ENCODE peak calls at places on chromosomes 3 and 15, in seven cellular contexts. One of them, this sample, is unnamed.

GRCh38 chr3:172512363-172512762 is 10.9 kb downstream of the TNFSF10 start:
- DNase-seq in transverse colon: peak; percentile 67
- DNase-seq in stomach: peak; percentile 45
- DNase-seq in SK-N-SH: no peak
- DNase-seq in A549: no peak
- DNase-seq in tibial nerve: peak; percentile 40
- DNase-seq in suprapubic skin: no peak
- DNase-seq in this sample: no peak

GRCh38 chr3:187769771-187770170 is 24.5 kb upstream of the BCL6 start:
- DNase-seq in transverse colon: no peak
- DNase-seq in stomach: no peak
- DNase-seq in SK-N-SH: no peak
- DNase-seq in A549: no peak
- DNase-seq in tibial nerve: no peak
- DNase-seq in suprapubic skin: no peak
- DNase-seq in this sample: no peak

GRCh38 chr3:122307987-122308386 is 17.1 kb upstream of the CSTA start:
- DNase-seq in transverse colon: no peak
- DNase-seq in stomach: no peak
- DNase-seq in SK-N-SH: no peak
- DNase-seq in A549: no peak
- DNase-seq in tibial nerve: no peak
- DNase-seq in suprapubic skin: no peak
- DNase-seq in this sample: no peak

GRCh38 chr15:55289011-55289572 is 521 bp downstream of the RAB27A start:
- DNase-seq in transverse colon: peak; percentile 31
- DNase-seq in stomach: peak; percentile 47
- DNase-seq in SK-N-SH: no peak
- DNase-seq in A549: peak; percentile 35
- DNase-seq in tibial nerve: peak; percentile 26
- DNase-seq in suprapubic skin: peak; percentile 67
- DNase-seq in this sample: no peak

GRCh38 chr15:85854345-85855097 is 59.8 kb upstream of the KLHL25 start:
- DNase-seq in transverse colon: peak; percentile 24
- DNase-seq in stomach: no peak
- DNase-seq in SK-N-SH: peak; percentile 78
- DNase-seq in A549: peak; percentile 88
- DNase-seq in tibial nerve: peak; percentile 36
- DNase-seq in suprapubic skin: peak; percentile 56
- DNase-seq in this sample: no peak

GRCh38 chr3:108099679-108100428 is 9.0 kb upstream of the CD47 start:
- DNase-seq in transverse colon: no peak
- DNase-seq in stomach: no peak
- DNase-seq in SK-N-SH: no peak
- DNase-seq in A549: no peak
- DNase-seq in tibial nerve: no peak
- DNase-seq in suprapubic skin: no peak
- DNase-seq in this sample: no peak

GRCh38 chr15:32124726-32125125 is 94.4 kb downstream of the CHRNA7 start:
- DNase-seq in transverse colon: no peak
- DNase-seq in stomach: no peak
- DNase-seq in SK-N-SH: no peak
- DNase-seq in A549: no peak
- DNase-seq in tibial nerve: no peak
- DNase-seq in suprapubic skin: no peak
- DNase-seq in this sample: peak; percentile 68

GRCh38 chr3:36763111-36763849 is 1.1 kb downstream of the DCLK3 start:
- DNase-seq in transverse colon: no peak
- DNase-seq in stomach: no peak
- DNase-seq in SK-N-SH: no peak
- DNase-seq in A549: no peak
- DNase-seq in tibial nerve: no peak
- DNase-seq in suprapubic skin: no peak
- DNase-seq in this sample: no peak

GRCh38 chr3:16513141-16514020 is at the start of gene RFTN1:
- DNase-seq in transverse colon: peak; percentile 36
- DNase-seq in stomach: peak; percentile 31
- DNase-seq in SK-N-SH: peak; percentile 73
- DNase-seq in A549: no peak
- DNase-seq in tibial nerve: peak; percentile 43
- DNase-seq in suprapubic skin: peak; percentile 73
- DNase-seq in this sample: no peak

DNA sequence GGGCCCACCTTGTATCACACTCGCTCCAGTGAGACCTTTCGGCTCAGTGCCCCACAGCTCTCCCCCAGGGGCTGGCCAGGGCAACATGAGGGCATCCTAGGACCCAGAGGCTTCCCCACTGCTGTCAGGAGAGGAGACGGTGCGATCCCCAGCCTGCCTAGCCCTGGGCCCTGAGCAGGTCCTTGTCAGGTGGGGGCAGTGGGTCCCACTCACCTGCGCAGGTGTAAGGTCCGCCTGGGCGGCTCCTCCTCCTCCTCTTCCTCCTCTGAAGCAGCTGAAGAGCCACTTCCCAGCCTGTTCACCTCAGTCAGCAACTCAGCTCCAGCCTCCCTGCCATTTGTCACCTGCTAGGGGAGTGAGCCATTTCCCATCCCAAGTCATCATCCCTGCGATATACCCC is 9.6 kb downstream of the KIF7 start:
- DNase-seq in transverse colon: no peak
- DNase-seq in stomach: no peak
- DNase-seq in SK-N-SH: no peak
- DNase-seq in A549: no peak
- DNase-seq in tibial nerve: no peak
- DNase-seq in suprapubic skin: peak; percentile 54
- DNase-seq in this sample: no peak
- H3K4me3 ChIP-seq in transverse colon: no peak overlapping the region
- H3K4me3 ChIP-seq in stomach: no peak overlapping the region
- H3K4me3 ChIP-seq in SK-N-SH: no peak overlapping the region
- H3K4me3 ChIP-seq in A549: no peak overlapping the region
- H3K4me3 ChIP-seq in tibial nerve: no peak overlapping the region
- H3K4me3 ChIP-seq in suprapubic skin: no peak overlapping the region
- H3K4me3 ChIP-seq in this sample: no peak overlapping the region

GRCh38 chr3:411183-411681 is 214.7 kb downstream of the CHL1 start:
- DNase-seq in transverse colon: no peak
- DNase-seq in stomach: no peak
- DNase-seq in SK-N-SH: no peak
- DNase-seq in A549: no peak
- DNase-seq in tibial nerve: no peak
- DNase-seq in suprapubic skin: no peak
- DNase-seq in this sample: no peak
- TF ChIP-seq EP300 in transverse colon: no peak
- TF ChIP-seq EP300 in stomach: no peak
- TF ChIP-seq EP300 in SK-N-SH: no peak
- TF ChIP-seq EP300 in A549: no peak
- TF ChIP-seq EP300 in tibial nerve: no peak
- TF ChIP-seq EP300 in suprapubic skin: no peak
- TF ChIP-seq EP300 in this sample: no peak

DNA sequence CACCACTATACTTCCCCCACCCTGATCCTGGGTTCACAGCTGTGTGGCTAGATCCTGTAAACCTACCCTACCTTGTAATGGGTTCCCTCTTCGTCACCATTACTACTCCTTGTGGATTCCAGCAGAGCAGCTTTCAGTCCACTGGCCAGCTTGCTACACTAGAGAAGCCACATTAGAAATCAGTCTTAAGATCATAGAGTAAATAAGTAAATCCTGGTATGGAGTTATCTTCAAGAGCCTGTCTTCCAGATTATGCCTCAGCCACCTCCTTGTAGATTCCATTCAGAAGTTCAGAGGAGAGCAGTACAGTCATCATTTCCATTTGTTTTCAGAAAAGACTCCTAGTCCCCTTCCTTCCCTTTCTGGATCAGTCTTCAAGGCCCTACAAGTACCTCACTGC is 123.7 kb downstream of the ALDH1A2 start:
- DNase-seq in transverse colon: no peak
- DNase-seq in stomach: no peak
- DNase-seq in SK-N-SH: no peak
- DNase-seq in A549: no peak
- DNase-seq in tibial nerve: no peak
- DNase-seq in suprapubic skin: no peak
- DNase-seq in this sample: no peak
- H3K27ac ChIP-seq in transverse colon: no peak overlapping the region
- H3K27ac ChIP-seq in stomach: no peak overlapping the region
- H3K27ac ChIP-seq in SK-N-SH: no peak overlapping the region
- H3K27ac ChIP-seq in A549: no peak overlapping the region
- H3K27ac ChIP-seq in tibial nerve: no peak overlapping the region
- H3K27ac ChIP-seq in suprapubic skin: no peak overlapping the region
- H3K27ac ChIP-seq in this sample: no peak overlapping the region

DNA sequence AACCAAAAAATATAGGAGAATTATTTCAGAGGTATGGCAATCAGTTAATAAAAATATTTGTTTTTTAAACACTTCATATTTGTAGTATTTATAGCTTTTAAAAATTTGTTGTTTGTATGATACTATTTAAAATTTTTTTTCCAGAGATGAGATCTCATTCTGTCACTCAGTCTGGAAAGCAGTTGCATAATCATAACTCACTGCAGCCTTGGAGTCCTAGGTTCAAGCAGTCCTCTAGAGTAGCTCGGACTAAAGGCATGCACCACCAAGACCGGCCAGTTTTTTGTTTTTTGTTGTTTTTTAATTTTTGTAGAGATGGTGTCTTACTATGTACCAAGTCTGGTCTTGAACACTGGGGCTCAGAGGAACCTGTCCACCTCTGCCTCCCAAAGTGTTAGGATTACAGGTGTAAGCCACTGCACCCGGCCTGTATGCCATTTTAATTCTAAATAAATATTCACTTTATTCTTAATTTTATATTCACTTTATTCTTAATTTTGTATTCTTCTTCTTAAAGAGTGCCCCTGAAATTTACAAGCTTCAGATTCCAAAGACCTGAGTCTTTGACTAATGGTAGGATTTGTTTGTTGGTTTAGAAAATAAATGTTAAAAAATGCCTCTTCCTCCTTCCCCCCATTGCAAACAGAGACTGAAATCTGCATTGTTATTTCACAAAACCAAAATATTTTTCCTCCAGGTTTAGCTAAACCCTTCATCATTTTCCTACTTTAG is 9.4 kb downstream of the TGFBR2 start:
- DNase-seq in transverse colon: no peak
- DNase-seq in stomach: no peak
- DNase-seq in SK-N-SH: no peak
- DNase-seq in A549: no peak
- DNase-seq in tibial nerve: no peak
- DNase-seq in suprapubic skin: no peak
- DNase-seq in this sample: no peak
- H3K4me3 ChIP-seq in transverse colon: no peak overlapping the region
- H3K4me3 ChIP-seq in stomach: peak overlapping the region; percentile 11
- H3K4me3 ChIP-seq in SK-N-SH: no peak overlapping the region
- H3K4me3 ChIP-seq in A549: no peak overlapping the region
- H3K4me3 ChIP-seq in tibial nerve: no peak overlapping the region
- H3K4me3 ChIP-seq in suprapubic skin: no peak overlapping the region
- H3K4me3 ChIP-seq in this sample: no peak overlapping the region

DNA sequence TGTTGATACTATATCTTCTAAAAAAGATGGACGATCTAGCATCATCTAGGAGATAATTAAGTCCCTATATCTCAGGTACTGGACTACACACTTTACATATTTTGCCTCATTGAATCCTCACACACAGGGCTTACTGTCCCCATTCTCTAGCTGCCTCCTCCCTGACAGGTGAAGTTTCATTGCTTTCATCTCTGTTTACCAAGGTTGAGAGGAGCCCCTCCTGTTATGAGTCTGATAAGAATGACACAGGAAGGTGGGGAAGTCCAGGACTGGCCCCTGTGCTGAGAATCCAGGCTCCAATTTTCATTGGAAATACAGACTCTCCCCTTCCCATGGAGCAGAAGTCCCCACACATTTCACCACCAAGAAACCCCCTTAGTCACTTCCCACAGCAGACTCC is 105.2 kb downstream of the XXYLT1 start:
- DNase-seq in transverse colon: no peak
- DNase-seq in stomach: no peak
- DNase-seq in SK-N-SH: no peak
- DNase-seq in A549: no peak
- DNase-seq in tibial nerve: no peak
- DNase-seq in suprapubic skin: no peak
- DNase-seq in this sample: no peak
- TF ChIP-seq EP300 in transverse colon: no peak
- TF ChIP-seq EP300 in stomach: no peak
- TF ChIP-seq EP300 in SK-N-SH: no peak
- TF ChIP-seq EP300 in A549: no peak
- TF ChIP-seq EP300 in tibial nerve: no peak
- TF ChIP-seq EP300 in suprapubic skin: no peak
- TF ChIP-seq EP300 in this sample: no peak

GRCh38 chr3:149401215-149401925 is 23.9 kb upstream of the TM4SF1 start:
- DNase-seq in transverse colon: no peak
- DNase-seq in stomach: peak; percentile 75
- DNase-seq in SK-N-SH: no peak
- DNase-seq in A549: no peak
- DNase-seq in tibial nerve: no peak
- DNase-seq in suprapubic skin: no peak
- DNase-seq in this sample: no peak
- H3K27ac ChIP-seq in transverse colon: no peak overlapping the region
- H3K27ac ChIP-seq in stomach: peak overlapping the region; percentile 80
- H3K27ac ChIP-seq in SK-N-SH: no peak overlapping the region
- H3K27ac ChIP-seq in A549: peak overlapping the region; percentile 70
- H3K27ac ChIP-seq in tibial nerve: no peak overlapping the region
- H3K27ac ChIP-seq in suprapubic skin: no peak overlapping the region
- H3K27ac ChIP-seq in this sample: no peak overlapping the region